ENCODE peak calls at places on chromosomes 13 and 19, in six cellular contexts. M, S, A, K, L and N are unnamed samples.

GRCh38 chr19:14177496-14178074 is 28.4 kb downstream of the ADGRL1 start:
- DNase-seq in L (no peak), A (no peak), K (no peak), M (no peak), S (no peak), N (no peak)

GRCh38 chr13:41511827-41512226 is 54.5 kb downstream of the RGCC start:
- DNase-seq in K (no peak), M (no peak), A (no peak), L (no peak), S (no peak), N (no peak)

GRCh38 chr13:92716749-92717148 is 509.9 kb upstream of the GPC6 start:
- DNase-seq in K (peak), M (no peak), L (no peak), A (peak), S (no peak), N (no peak)

GRCh38 chr19:39470724-39471339 is 9.8 kb upstream of the TIMM50 start:
- DNase-seq in M (no peak), K (peak), L (no peak), S (no peak), A (peak), N (no peak)

GRCh38 chr19:13150919-13151604 is 851 bp downstream of the IER2 start:
- DNase-seq in A (no peak), L (no peak), S (no peak), M (peak), K (no peak), N (no peak)

GRCh38 chr13:27302643-27303262 is 32.1 kb downstream of the RASL11A start:
- DNase-seq in S (no peak), K (no peak), L (no peak), M (no peak), A (no peak), N (no peak)

GRCh38 chr19:9878511-9879196 is 43.5 kb downstream of the PIN1 start:
- DNase-seq in K (no peak), S (no peak), A (no peak), M (no peak), L (no peak), N (no peak)

GRCh38 chr13:45529758-45530157 is 65.0 kb downstream of the COG3 start:
- DNase-seq in S (no peak), A (no peak), K (no peak), M (no peak), L (no peak), N (no peak)

GRCh38 chr13:74573654-74574053 is 439.4 kb upstream of the KLF12 start:
- DNase-seq in L (no peak), S (no peak), M (peak), K (no peak), A (no peak), N (no peak)

GRCh38 chr19:1250374-1251232 is 2.2 kb downstream of the MIDN start:
- DNase-seq in L (peak), A (peak), M (peak), S (no peak), K (peak), N (no peak)

GRCh38 chr19:18428837-18429674 is 8.9 kb downstream of the ISYNA1 start:
- DNase-seq in K (peak), L (no peak), A (peak), M (peak), S (no peak), N (no peak)

GRCh38 chr19:42216653-42217521 is 590 bp downstream of the DEDD2 start:
- DNase-seq in M (peak), A (peak), S (peak), L (no peak), K (peak), N (no peak)

GRCh38 chr13:113129480-113129879 is 6.9 kb downstream of the F10 start:
- DNase-seq in L (no peak), S (no peak), K (no peak), A (no peak), M (no peak), N (no peak)

GRCh38 chr19:45217193-45217956 is 27.8 kb downstream of the EXOC3L2 start:
- DNase-seq in S (no peak), A (peak), K (no peak), M (no peak), L (no peak), N (no peak)

GRCh38 chr13:41648314-41648935 is 191.1 kb downstream of the RGCC start:
- DNase-seq in K (peak), M (no peak), S (peak), L (no peak), A (peak), N (no peak)

GRCh38 chr13:106680796-106681482 is 113.0 kb upstream of the ARGLU1 start:
- DNase-seq in K (no peak), L (no peak), S (no peak), A (no peak), M (no peak), N (peak)

GRCh38 chr13:66689628-66690027 is 540.5 kb downstream of the PCDH9 start:
- DNase-seq in L (no peak), K (peak), S (no peak), A (peak), M (no peak), N (no peak)
- TF ChIP-seq CTCF in L (no peak), K (peak), S (no peak), A (peak), M (peak), N (peak)

DNA sequence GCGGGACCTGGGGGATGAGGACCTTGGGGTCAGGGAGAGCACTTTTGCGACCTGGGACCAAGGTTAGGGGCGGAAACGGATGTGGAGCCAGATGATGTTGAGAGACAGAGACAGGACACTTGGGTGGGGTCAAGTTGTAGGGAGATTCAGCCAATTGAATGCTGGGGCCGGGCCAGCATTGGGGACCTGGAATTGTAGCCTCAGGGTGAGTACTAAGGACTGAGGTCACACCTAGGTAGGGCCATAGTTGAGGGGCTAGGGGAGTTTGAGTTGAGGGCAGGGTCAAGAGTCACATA is 1.2 kb downstream of the ALKBH7 start:
- DNase-seq in S (no peak), K (no peak), A (no peak), M (no peak), L (no peak), N (peak)
- H3K27ac ChIP-seq in S (no peak), K (peak), A (peak), M (peak), L (peak), N (peak)

DNA sequence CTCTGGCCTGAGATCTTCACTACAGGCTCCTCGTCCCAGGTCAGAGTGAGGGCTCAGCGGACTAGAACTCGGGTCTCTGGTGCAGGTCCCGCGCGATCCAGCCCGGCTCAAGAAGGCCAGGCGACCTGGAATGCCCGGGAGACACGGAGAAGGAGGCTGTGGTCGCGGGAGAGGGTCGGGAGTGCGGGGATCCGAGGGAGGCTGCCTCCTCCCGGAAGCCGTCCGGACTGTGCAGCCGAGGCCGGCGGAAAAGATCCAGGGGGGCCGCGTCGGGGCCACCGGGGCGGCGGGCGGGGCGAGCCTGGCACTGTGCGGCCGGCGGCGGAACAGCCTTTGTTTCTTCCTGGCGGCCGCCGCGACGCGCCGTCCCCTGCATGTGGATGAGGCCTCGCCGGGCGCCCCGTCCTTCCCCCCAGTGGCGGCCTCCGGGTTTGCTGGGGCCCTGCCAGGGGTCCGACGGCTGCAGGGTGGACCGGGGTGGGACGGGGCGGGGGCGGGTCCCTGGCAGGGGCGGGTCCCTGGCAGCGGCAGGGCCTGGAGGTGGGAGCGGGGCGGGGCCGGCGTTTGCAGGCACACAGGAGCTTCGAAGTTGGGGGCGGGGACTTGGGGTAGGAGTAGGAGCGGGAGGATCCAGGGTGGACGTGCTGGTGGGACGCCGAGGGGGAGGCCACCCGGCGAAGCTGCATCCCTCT is 1.0 kb upstream of the SLC7A10 start:
- DNase-seq in K (no peak), A (peak), L (no peak), S (no peak), M (no peak), N (no peak)
- H3K4me3 ChIP-seq in K (no peak), A (no peak), L (no peak), S (no peak), M (peak), N (peak)

GRCh38 chr13:98866882-98867281 is 111.0 kb downstream of the DOCK9 start:
- DNase-seq in K (no peak), M (no peak), A (no peak), S (no peak), L (no peak), N (no peak)
- TF ChIP-seq CTCF in K (no peak), M (no peak), A (no peak), S (peak), L (no peak), N (no peak)

GRCh38 chr19:11872624-11873023 is 15.0 kb upstream of the ZNF69 start:
- DNase-seq in K (no peak), M (no peak), L (no peak), S (no peak), A (no peak), N (no peak)
- H3K27ac ChIP-seq in K (no peak), M (no peak), L (no peak), S (no peak), A (no peak), N (no peak)